ENCODE peak calls at places on chromosomes 16 and 17, in six cellular contexts. J is HFF-Myc; P is heart right ventricle; M is CD4-positive, alpha-beta T cell; N is ovary; Q is neural crest cell. C is an unnamed sample.

GRCh38 chr16:72961115-72961832 is 86.7 kb downstream of the ZFHX3 start:
- DNase-seq in P (no peak), N (no peak), J (no peak), Q (no peak), M (no peak), C (no peak)

GRCh38 chr16:53566568-53566967 is 63.6 kb upstream of the AKTIP start:
- DNase-seq in P (no peak), N (no peak), M (no peak), Q (no peak), J (no peak), C (no peak)

GRCh38 chr17:61462734-61463067 is 10.5 kb downstream of the TBX4 start:
- DNase-seq in N (no peak), J (no peak), Q (no peak), M (no peak), P (no peak), C (no peak)

GRCh38 chr16:51129105-51129504 is 22.0 kb downstream of the SALL1 start:
- DNase-seq in J (no peak), Q (no peak), M (no peak), N (no peak), P (no peak), C (no peak)

GRCh38 chr16:676565-677297 is 1.3 kb downstream of the RHBDL1 start:
- DNase-seq in P (no peak), M (no peak), N (no peak), Q (no peak), J (no peak), C (no peak)

GRCh38 chr17:6413073-6413472 is 21.8 kb downstream of the AIPL1 start:
- DNase-seq in P (no peak), N (no peak), M (no peak), J (no peak), Q (no peak), C (no peak)

GRCh38 chr17:71163121-71163812 is 957.6 kb upstream of the SOX9 start:
- DNase-seq in Q (no peak), P (no peak), J (no peak), N (no peak), M (no peak), C (no peak)

GRCh38 chr17:72775914-72776313 is 316.6 kb downstream of the SLC39A11 start:
- DNase-seq in Q (no peak), J (no peak), N (no peak), M (no peak), P (no peak), C (no peak)

GRCh38 chr16:75341934-75342811 is 90.7 kb upstream of the BCAR1 start:
- DNase-seq in J (no peak), N (no peak), P (no peak), M (no peak), Q (no peak), C (no peak)

GRCh38 chr17:75950421-75950820 is 9.6 kb upstream of the FBF1 start:
- DNase-seq in Q (no peak), N (no peak), P (no peak), M (no peak), J (no peak), C (no peak)

GRCh38 chr17:56891751-56892150 is 22.1 kb downstream of the TRIM25 start:
- DNase-seq in Q (no peak), J (no peak), N (no peak), P (no peak), M (peak; percentile 40), C (no peak)

GRCh38 chr17:66348605-66349165 is 46.3 kb downstream of the PRKCA start:
- DNase-seq in P (peak; percentile 35), N (peak; percentile 61), J (peak; percentile 76), Q (no peak), M (no peak), C (no peak)

GRCh38 chr16:81353895-81354294 is 39.1 kb downstream of the GAN start:
- DNase-seq in P (no peak), N (no peak), Q (no peak), M (no peak), J (no peak), C (no peak)

GRCh38 chr17:36856169-36856568 is 81.1 kb upstream of the LHX1 start:
- DNase-seq in Q (no peak), N (no peak), M (no peak), J (no peak), P (no peak), C (no peak)

GRCh38 chr17:12839042-12839441 is 49.7 kb downstream of the ARHGAP44 start:
- DNase-seq in J (no peak), P (no peak), N (no peak), M (no peak), Q (no peak), C (no peak)

GRCh38 chr17:57986841-57987581 is 1.0 kb downstream of the VEZF1 start:
- DNase-seq in Q (peak; percentile 42), P (peak; percentile 58), M (peak; percentile 22), J (no peak), N (peak; percentile 59), C (no peak)

GRCh38 chr16:1197237-1197866 is 27.7 kb downstream of the TPSG1 start:
- DNase-seq in M (no peak), Q (no peak), P (no peak), J (no peak), N (no peak), C (no peak)

GRCh38 chr16:20344630-20345029 is 7.9 kb downstream of the UMOD start:
- DNase-seq in P (no peak), M (no peak), N (no peak), J (no peak), Q (no peak), C (no peak)

GRCh38 chr16:67862623-67863583 is 9.9 kb upstream of the EDC4 start:
- DNase-seq in M (no peak), Q (no peak), P (peak; percentile 89), N (peak; percentile 43), J (no peak), C (no peak)

GRCh38 chr17:50175035-50175788 is 9.4 kb downstream of the SGCA start:
- DNase-seq in M (no peak), Q (no peak), N (no peak), J (no peak), P (no peak), C (no peak)

GRCh38 chr17:63696381-63696961 is 3.5 kb downstream of the LIMD2 start:
- DNase-seq in J (no peak), M (peak; percentile 36), P (no peak), N (no peak), Q (no peak), C (no peak)

GRCh38 chr16:71781741-71782140 is 26.9 kb downstream of the AP1G1 start:
- DNase-seq in P (no peak), N (no peak), Q (no peak), J (no peak), M (no peak), C (no peak)

GRCh38 chr17:42190491-42191180 is 3.7 kb downstream of the GHDC start:
- DNase-seq in J (no peak), N (no peak), M (no peak), P (no peak), Q (no peak), C (no peak)

GRCh38 chr17:31427684-31428083 is 36.2 kb downstream of the RAB11FIP4 start:
- DNase-seq in M (no peak), Q (no peak), J (no peak), N (no peak), P (no peak), C (no peak)

GRCh38 chr17:67506966-67507365 is 129.9 kb downstream of the PITPNC1 start:
- DNase-seq in M (no peak), P (no peak), J (no peak), N (no peak), Q (no peak), C (no peak)

GRCh38 chr17:67514998-67515397 is 137.9 kb downstream of the PITPNC1 start:
- DNase-seq in N (no peak), M (no peak), Q (no peak), J (no peak), P (no peak), C (no peak)

GRCh38 chr17:67515490-67516088 is 138.5 kb downstream of the PITPNC1 start:
- DNase-seq in M (no peak), N (no peak), Q (no peak), J (no peak), P (no peak), C (no peak)

GRCh38 chr17:67511012-67511411 is 133.9 kb downstream of the PITPNC1 start:
- DNase-seq in J (no peak), P (no peak), Q (no peak), N (no peak), M (no peak), C (no peak)
- TF ChIP-seq CTCF in J (no peak), P (no peak), Q (no peak), N (no peak), M (no peak), C (no peak)

GRCh38 chr16:56822966-56823739 is 41.9 kb upstream of the SLC12A3 start:
- DNase-seq in P (no peak), J (no peak), Q (no peak), M (no peak), N (no peak), C (no peak)

GRCh38 chr16:56824804-56825203 is 40.2 kb upstream of the SLC12A3 start:
- DNase-seq in J (no peak), N (no peak), P (no peak), Q (no peak), M (no peak), C (no peak)

GRCh38 chr16:56825821-56826220 is 39.2 kb upstream of the SLC12A3 start:
- DNase-seq in P (no peak), M (no peak), N (no peak), J (no peak), Q (no peak), C (no peak)

GRCh38 chr16:56828641-56829040 is 36.4 kb upstream of the SLC12A3 start:
- DNase-seq in Q (no peak), M (no peak), J (no peak), N (no peak), P (no peak), C (no peak)

GRCh38 chr16:56824335-56824734 is 40.7 kb upstream of the SLC12A3 start:
- DNase-seq in Q (peak; percentile 29), P (peak; percentile 10), J (no peak), M (no peak), N (no peak), C (no peak)
- TF ChIP-seq CTCF in Q (peak; percentile 45), P (peak; percentile 27), J (peak; percentile 7), M (no peak), N (no peak), C (no peak)

DNA sequence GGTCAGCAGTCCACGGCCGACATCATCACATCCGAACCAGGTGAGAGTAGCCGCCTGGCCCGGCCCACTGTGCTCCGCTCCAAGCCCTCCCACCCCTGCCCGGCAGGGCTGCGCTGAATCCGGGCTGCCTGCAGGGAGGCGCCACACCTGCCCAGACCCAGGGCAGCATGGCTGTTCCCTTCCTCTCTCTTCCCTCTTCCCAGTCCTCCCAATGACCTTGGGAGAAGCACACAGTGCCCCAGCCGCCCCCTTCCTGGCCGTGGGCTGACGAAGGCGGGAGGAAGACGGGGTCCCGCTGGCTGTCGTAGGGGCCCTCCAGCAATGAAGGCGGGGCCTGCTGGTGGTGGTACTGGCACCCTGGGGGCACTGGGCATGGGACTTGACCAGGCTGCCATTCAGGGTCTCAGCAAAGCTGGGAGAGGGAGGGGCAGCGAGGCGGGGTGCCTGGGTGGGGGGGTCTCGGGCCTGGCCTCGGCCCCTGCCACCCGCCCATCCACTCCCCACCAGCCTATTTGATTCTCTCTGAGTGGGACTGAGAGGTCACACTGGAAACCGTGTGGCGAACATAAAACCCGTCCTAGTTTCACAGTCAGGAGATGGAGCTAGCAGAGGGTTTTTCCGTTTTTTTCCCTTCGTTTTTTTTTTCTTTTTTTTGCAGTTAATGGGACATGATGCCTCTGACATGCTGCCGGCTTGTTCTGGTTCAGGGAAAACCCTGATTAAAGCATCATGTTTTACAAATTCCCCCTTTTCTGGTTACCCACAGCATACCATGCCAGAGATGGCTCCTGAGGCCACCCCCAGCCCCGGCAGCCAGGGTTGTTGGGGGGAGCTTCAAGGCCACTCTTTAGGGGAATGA is 50.6 kb downstream of the BAHCC1 start:
- DNase-seq in Q (no peak), M (no peak), N (no peak), J (no peak), P (no peak), C (no peak)
- TF ChIP-seq CTCF in Q (no peak), M (no peak), N (no peak), J (no peak), P (no peak), C (no peak)

GRCh38 chr16:59290718-59291117 is 556.6 kb upstream of the GOT2 start:
- DNase-seq in P (no peak), J (no peak), M (no peak), N (no peak), Q (no peak), C (no peak)
- TF ChIP-seq CTCF in P (no peak), J (no peak), M (no peak), N (no peak), Q (no peak), C (no peak)

C was measured in CD14-positive monocyte.